ENCODE peak calls at places on chromosomes 3 and 15, in eight cellular contexts. V is mammary epithelial cell, R is GM23338, D is T-helper 9 cell, F is nucleus accumbens, E is T-helper 2 cell, G is amygdala, Y is GDM1. C is an unnamed sample.

GRCh38 chr15:69465253-69465652 is 12.6 kb downstream of the RPLP1 start:
- DNase-seq in V (no peak), R (no peak), D (no peak), F (no peak), E (no peak), G (no peak), Y (no peak), C (no peak)

GRCh38 chr15:38325290-38325990 is 72.8 kb downstream of the SPRED1 start:
- DNase-seq in V (peak; percentile 60), R (no peak), D (no peak), F (no peak), E (no peak), G (no peak), Y (no peak), C (no peak)

GRCh38 chr3:14768881-14769280 is 49.9 kb upstream of the FGD5 start:
- DNase-seq in V (no peak), R (no peak), D (no peak), F (no peak), E (no peak), G (no peak), Y (no peak), C (no peak)

GRCh38 chr15:95770191-95770590 is 560.3 kb upstream of the NR2F2 start:
- DNase-seq in V (peak; percentile 56), R (peak; percentile 6), D (no peak), F (no peak), E (no peak), G (no peak), Y (no peak), C (no peak)

GRCh38 chr3:134895181-134895580 is 100.1 kb downstream of the EPHB1 start:
- DNase-seq in V (no peak), R (no peak), D (no peak), F (no peak), E (no peak), G (no peak), Y (no peak), C (no peak)

GRCh38 chr3:53109190-53109589 is 21.0 kb downstream of the RFT1 start:
- DNase-seq in V (peak; percentile 96), R (no peak), D (no peak), F (no peak), E (no peak), G (no peak), Y (no peak), C (no peak)

GRCh38 chr3:136954980-136955780 is 2.6 kb upstream of the IL20RB start:
- DNase-seq in V (no peak), R (peak; percentile 36), D (no peak), F (no peak), E (no peak), G (no peak), Y (no peak), C (no peak)

GRCh38 chr3:33440578-33441321 is 545 bp upstream of the UBP1 start:
- DNase-seq in V (peak; percentile 100), R (peak; percentile 100), D (no peak), F (peak; percentile 99), E (peak; percentile 98), G (peak; percentile 99), Y (peak; percentile 100), C (peak; percentile 96)

GRCh38 chr15:23606226-23606625 is 40.8 kb downstream of the MKRN3 start:
- DNase-seq in V (no peak), R (no peak), D (no peak), F (no peak), E (no peak), G (no peak), Y (no peak), C (no peak)

GRCh38 chr15:66864086-66864830 is 162.2 kb downstream of the SMAD6 start:
- DNase-seq in V (no peak), R (no peak), D (no peak), F (no peak), E (no peak), G (no peak), Y (no peak), C (no peak)

GRCh38 chr3:100073555-100074307 is 40.6 kb downstream of the FILIP1L start:
- DNase-seq in V (no peak), R (peak; percentile 58), D (no peak), F (no peak), E (peak; percentile 7), G (no peak), Y (peak; percentile 61), C (no peak)

GRCh38 chr15:34182942-34183341 is 27.0 kb downstream of the KATNBL1 start:
- DNase-seq in V (peak; percentile 18), R (peak; percentile 53), D (no peak), F (no peak), E (no peak), G (peak; percentile 6), Y (no peak), C (no peak)

GRCh38 chr3:108472011-108472591 is 38.3 kb downstream of the MYH15 start:
- DNase-seq in V (peak; percentile 93), R (no peak), D (no peak), F (no peak), E (no peak), G (no peak), Y (no peak), C (no peak)

GRCh38 chr3:14474363-14475081 is 65.6 kb downstream of the GRIP2 start:
- DNase-seq in V (no peak), R (no peak), D (no peak), F (no peak), E (no peak), G (no peak), Y (no peak), C (no peak)

GRCh38 chr15:36779744-36780408 is 200.4 kb downstream of the CDIN1 start:
- DNase-seq in V (no peak), R (no peak), D (no peak), F (no peak), E (no peak), G (no peak), Y (no peak), C (no peak)

GRCh38 chr15:57743424-57743823 is 36.9 kb downstream of the POLR2M start:
- DNase-seq in V (no peak), R (peak; percentile 60), D (no peak), F (no peak), E (no peak), G (no peak), Y (no peak), C (no peak)

GRCh38 chr3:31423522-31423921 is 109.2 kb upstream of the STT3B start:
- DNase-seq in V (peak; percentile 57), R (no peak), D (no peak), F (no peak), E (no peak), G (no peak), Y (no peak), C (no peak)

GRCh38 chr3:12280333-12280732 is 8.5 kb upstream of the PPARG start:
- DNase-seq in V (no peak), R (no peak), D (no peak), F (no peak), E (no peak), G (no peak), Y (no peak), C (no peak)

GRCh38 chr3:29167180-29167579 is 113.7 kb upstream of the RBMS3 start:
- DNase-seq in V (no peak), R (no peak), D (no peak), F (no peak), E (no peak), G (no peak), Y (no peak), C (no peak)

GRCh38 chr3:150480802-150481201 is 65.5 kb downstream of the SERP1 start:
- DNase-seq in V (no peak), R (no peak), D (no peak), F (no peak), E (no peak), G (no peak), Y (no peak), C (no peak)

GRCh38 chr3:16849240-16849639 is 35.5 kb upstream of the PLCL2 start:
- DNase-seq in V (no peak), R (peak; percentile 75), D (peak; percentile 53), F (peak; percentile 60), E (peak; percentile 54), G (peak; percentile 13), Y (no peak), C (peak; percentile 40)

GRCh38 chr3:112043621-112044201 is 9.2 kb downstream of the TMPRSS7 start:
- DNase-seq in V (peak; percentile 58), R (peak; percentile 83), D (peak; percentile 9), F (peak; percentile 35), E (peak; percentile 38), G (peak; percentile 11), Y (peak; percentile 25), C (peak; percentile 93)

GRCh38 chr3:141680620-141681389 is 57.3 kb upstream of the RNF7 start:
- DNase-seq in V (peak; percentile 75), R (peak; percentile 66), D (no peak), F (no peak), E (no peak), G (no peak), Y (no peak), C (peak; percentile 97)

GRCh38 chr15:73838795-73839565 is 34.4 kb upstream of the TBC1D21 start:
- DNase-seq in V (no peak), R (no peak), D (no peak), F (peak; percentile 75), E (no peak), G (peak; percentile 57), Y (no peak), C (no peak)

GRCh38 chr3:191244242-191244867 is 45.3 kb downstream of the OSTN start:
- DNase-seq in V (no peak), R (no peak), D (no peak), F (no peak), E (no peak), G (no peak), Y (no peak), C (peak; percentile 34)

GRCh38 chr3:66177026-66177425 is 43.8 kb upstream of the SLC25A26 start:
- DNase-seq in V (no peak), R (no peak), D (no peak), F (peak; percentile 12), E (no peak), G (no peak), Y (no peak), C (no peak)

GRCh38 chr15:40105517-40106202 is 3.0 kb downstream of the BMF start:
- DNase-seq in V (no peak), R (no peak), D (no peak), F (no peak), E (no peak), G (no peak), Y (no peak), C (no peak)

C was measured in NCI-H1105 treated with DMSO at 0.1 percent for 48 hours.